ENCODE peak calls at places on chromosome 18, in four cellular contexts. W is esophagus squamous epithelium, A is heart left ventricle, V is upper lobe of left lung. B is an unnamed sample.

GRCh38 chr18:39462436-39462835 is 1896.8 kb upstream of the CELF4 start:
- DNase-seq in A (no peak), W (no peak), V (no peak), B (no peak)

GRCh38 chr18:60358516-60358915 is 14.1 kb downstream of the MC4R start:
- DNase-seq in V (no peak), A (no peak), W (no peak), B (no peak)

GRCh38 chr18:58222439-58223125 is 178.6 kb downstream of the NEDD4L start:
- DNase-seq in V (no peak), A (no peak), W (no peak), B (no peak)

GRCh38 chr18:23049698-23050373 is 85.4 kb upstream of the CABLES1 start:
- DNase-seq in V (no peak), A (no peak), W (no peak), B (no peak)

GRCh38 chr18:5543036-5543671 is 643 bp downstream of the EPB41L3 start:
- DNase-seq in W (no peak), V (peak), A (peak), B (no peak)

GRCh38 chr18:36706313-36706881 is 122.4 kb downstream of the TPGS2 start:
- DNase-seq in V (no peak), A (no peak), W (no peak), B (peak)

GRCh38 chr18:58394046-58394445 is 234.8 kb downstream of the ALPK2 start:
- DNase-seq in W (no peak), A (no peak), V (no peak), B (peak)

GRCh38 chr18:39453882-39454281 is 1888.3 kb upstream of the CELF4 start:
- DNase-seq in V (no peak), W (no peak), A (no peak), B (no peak)

GRCh38 chr18:11175266-11175947 is 26.0 kb upstream of the PIEZO2 start:
- DNase-seq in V (no peak), W (no peak), A (no peak), B (no peak)

GRCh38 chr18:3794537-3795348 is 344.8 kb downstream of the TGIF1 start:
- DNase-seq in W (no peak), A (no peak), V (no peak), B (peak)

GRCh38 chr18:30359521-30359920 is 683.0 kb downstream of the DSC3 start:
- DNase-seq in W (no peak), A (no peak), V (no peak), B (no peak)

GRCh38 chr18:3579701-3580100 is 129.7 kb downstream of the TGIF1 start:
- DNase-seq in V (no peak), A (no peak), W (no peak), B (peak)

GRCh38 chr18:78856569-78857200 is 122.9 kb upstream of the SALL3 start:
- DNase-seq in A (no peak), W (no peak), V (peak), B (no peak)

GRCh38 chr18:60508108-60508507 is 135.5 kb upstream of the MC4R start:
- DNase-seq in A (no peak), W (no peak), V (no peak), B (no peak)

GRCh38 chr18:811192-812122 is 585 bp downstream of the YES1 start:
- DNase-seq in V (peak), A (peak), W (no peak), B (no peak)

GRCh38 chr18:49464718-49465598 is 4.5 kb upstream of the DYM start:
- DNase-seq in W (no peak), V (no peak), A (no peak), B (no peak)
- TF ChIP-seq CTCF in W (no peak), V (no peak), A (no peak), B (no peak)

GRCh38 chr18:47260924-47261701 is 9.7 kb upstream of the SKOR2 start:
- DNase-seq in A (peak), V (peak), W (no peak), B (no peak)
- H3K4me3 ChIP-seq in A (no peak), V (no peak), W (no peak), B (no peak)

GRCh38 chr18:41144444-41144843 is 810.6 kb upstream of the PIK3C3 start:
- DNase-seq in W (no peak), V (no peak), A (no peak), B (peak)

GRCh38 chr18:41140506-41140905 is 814.5 kb upstream of the PIK3C3 start:
- DNase-seq in A (no peak), V (no peak), W (no peak), B (no peak)

GRCh38 chr18:41150316-41150715 is 804.7 kb upstream of the PIK3C3 start:
- DNase-seq in W (no peak), V (no peak), A (no peak), B (no peak)

GRCh38 chr18:41145526-41145925 is 809.5 kb upstream of the PIK3C3 start:
- DNase-seq in A (no peak), W (no peak), V (no peak), B (no peak)

GRCh38 chr18:41146301-41146700 is 808.7 kb upstream of the PIK3C3 start:
- DNase-seq in W (no peak), A (no peak), V (no peak), B (no peak)
- TF ChIP-seq CTCF in W (no peak), A (no peak), V (no peak), B (no peak)

DNA sequence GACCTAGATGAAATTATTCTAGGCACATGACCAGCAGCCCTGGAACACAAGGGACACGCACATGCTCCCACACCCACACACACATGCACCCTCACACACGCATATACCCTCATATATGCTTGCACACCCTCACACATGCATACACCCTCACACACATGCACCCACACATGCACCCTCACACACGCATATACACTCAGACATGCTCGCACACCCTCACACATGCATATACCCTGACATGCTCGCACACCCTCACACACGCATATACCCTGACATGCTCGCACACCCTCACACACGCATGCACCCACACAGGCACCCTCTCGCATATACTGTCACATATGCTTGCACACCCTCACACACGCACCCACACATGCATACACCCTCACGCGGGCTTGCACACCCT is 61.8 kb downstream of the PARD6G start:
- DNase-seq in A (no peak), V (no peak), W (no peak), B (no peak)
- H3K4me3 ChIP-seq in A (no peak), V (no peak), W (no peak), B (no peak)

DNA sequence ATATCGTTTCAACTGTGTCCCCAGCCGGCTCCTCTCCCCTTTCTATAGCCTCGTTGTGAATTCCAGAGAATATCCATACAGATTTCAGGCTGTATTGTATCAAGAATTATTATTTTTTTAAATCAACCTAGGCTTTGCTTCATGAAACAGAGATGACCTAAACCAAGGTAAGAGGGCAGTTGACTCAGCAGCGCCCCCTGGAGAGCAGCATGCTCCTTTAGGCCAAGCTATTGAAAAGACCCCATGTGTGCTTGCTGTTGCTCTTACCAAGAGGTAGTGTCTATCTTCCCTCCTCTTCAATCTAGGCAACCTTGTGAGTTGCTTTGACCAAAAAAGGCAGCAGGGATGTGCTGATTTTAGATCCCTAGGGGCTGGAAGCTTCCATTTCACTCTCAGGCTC is 426.7 kb upstream of the SMIM21 start:
- DNase-seq in V (no peak), W (no peak), A (no peak), B (no peak)
- TF ChIP-seq CTCF in V (no peak), W (no peak), A (peak), B (peak)

GRCh38 chr18:13613099-13613498 is 113.3 kb downstream of the FAM210A start:
- DNase-seq in V (no peak), W (no peak), A (no peak), B (no peak)
- H3K4me3 ChIP-seq in V (no peak), W (peak), A (no peak), B (no peak)

GRCh38 chr18:44973282-44973681 is 292.6 kb downstream of the SETBP1 start:
- DNase-seq in V (no peak), W (no peak), A (no peak), B (no peak)
- TF ChIP-seq CTCF in V (no peak), W (no peak), A (peak), B (no peak)